ENCODE peak calls at places on chromosome 19, in nine cellular contexts. E, N, P, D, C, Q, Z, X and O are unnamed samples.
A peak's percentile ranks its signal among the peaks of the same experiment; 100 is the strongest.

GRCh38 chr19:13781547-13781946 is 7.3 kb downstream of the C19orf53 start:
- DNase-seq in E (peak; percentile 27), N (no peak), P (no peak), D (peak; percentile 86), C (peak; percentile 96), Q (no peak), Z (peak; percentile 93), X (peak; percentile 83), O (peak; percentile 93)

GRCh38 chr19:38224014-38224862 is at the start of gene DPF1:
- DNase-seq in E (peak; percentile 69), N (peak; percentile 63), P (peak; percentile 70), D (no peak), C (no peak), Q (no peak), Z (peak; percentile 96), X (no peak), O (no peak)

GRCh38 chr19:3403489-3404323 is 37.3 kb downstream of the NFIC start:
- DNase-seq in E (no peak), N (no peak), P (no peak), D (peak; percentile 95), C (peak; percentile 90), Q (no peak), Z (peak; percentile 98), X (peak; percentile 65), O (peak; percentile 97)

GRCh38 chr19:32599258-32599657 is 18.3 kb downstream of the PDCD5 start:
- DNase-seq in E (no peak), N (no peak), P (no peak), D (no peak), C (no peak), Q (no peak), Z (no peak), X (no peak), O (no peak)

GRCh38 chr19:7989071-7989575 is 16.3 kb downstream of the ELAVL1 start:
- DNase-seq in E (no peak), N (no peak), P (no peak), D (no peak), C (no peak), Q (no peak), Z (no peak), X (no peak), O (no peak)

GRCh38 chr19:10961073-10961762 is 388 bp downstream of the SMARCA4 start:
- DNase-seq in E (peak; percentile 66), N (no peak), P (no peak), D (peak; percentile 36), C (no peak), Q (no peak), Z (peak; percentile 45), X (peak; percentile 43), O (no peak)

GRCh38 chr19:3745363-3746045 is 16.0 kb downstream of the APBA3 start:
- DNase-seq in E (no peak), N (no peak), P (no peak), D (no peak), C (no peak), Q (no peak), Z (no peak), X (no peak), O (no peak)

GRCh38 chr19:35088514-35088913 is 27.1 kb upstream of the FXYD3 start:
- DNase-seq in E (no peak), N (no peak), P (no peak), D (no peak), C (peak; percentile 27), Q (no peak), Z (peak; percentile 92), X (no peak), O (no peak)

GRCh38 chr19:37217855-37218591 is at the start of gene ZNF383:
- DNase-seq in E (peak; percentile 93), N (peak; percentile 92), P (peak; percentile 83), D (peak; percentile 79), C (peak; percentile 77), Q (peak; percentile 92), Z (peak; percentile 85), X (peak; percentile 90), O (peak; percentile 86)

GRCh38 chr19:48400018-48400742 is 6.7 kb downstream of the GRIN2D start:
- DNase-seq in E (no peak), N (no peak), P (peak; percentile 47), D (no peak), C (peak; percentile 73), Q (no peak), Z (peak; percentile 94), X (peak; percentile 67), O (peak; percentile 74)

GRCh38 chr19:8904597-8904996 is 72.4 kb downstream of the MBD3L1 start:
- DNase-seq in E (no peak), N (no peak), P (no peak), D (no peak), C (no peak), Q (no peak), Z (no peak), X (no peak), O (no peak)

GRCh38 chr19:41144403-41144802 is 30.2 kb downstream of the CYP2F1 start:
- DNase-seq in E (peak; percentile 82), N (peak; percentile 29), P (peak; percentile 87), D (peak; percentile 69), C (peak; percentile 59), Q (no peak), Z (peak; percentile 55), X (peak; percentile 94), O (peak; percentile 76)

GRCh38 chr19:5547881-5548280 is 19.9 kb downstream of the TINCR start:
- DNase-seq in E (no peak), N (no peak), P (peak; percentile 21), D (no peak), C (peak; percentile 3), Q (no peak), Z (peak; percentile 54), X (no peak), O (no peak)

GRCh38 chr19:44737238-44738160 is 11.0 kb upstream of the BCL3 start:
- DNase-seq in E (no peak), N (no peak), P (no peak), D (no peak), C (peak; percentile 82), Q (no peak), Z (no peak), X (no peak), O (no peak)

GRCh38 chr19:16671652-16672274 is 10.8 kb downstream of the TMEM38A start:
- DNase-seq in E (no peak), N (no peak), P (no peak), D (no peak), C (no peak), Q (no peak), Z (no peak), X (peak; percentile 37), O (no peak)

GRCh38 chr19:32675720-32676185 is at the start of gene RGS9BP:
- DNase-seq in E (peak; percentile 73), N (no peak), P (peak; percentile 62), D (peak; percentile 77), C (peak; percentile 56), Q (no peak), Z (peak; percentile 84), X (peak; percentile 86), O (peak; percentile 85)

GRCh38 chr19:48588670-48589399 is 17.7 kb upstream of the SPACA4 start:
- DNase-seq in E (peak; percentile 88), N (peak; percentile 88), P (peak; percentile 94), D (peak; percentile 82), C (peak; percentile 66), Q (no peak), Z (peak; percentile 87), X (peak; percentile 97), O (peak; percentile 88)

GRCh38 chr19:9467161-9467560 is 31.3 kb downstream of the ZNF560 start:
- DNase-seq in E (no peak), N (no peak), P (no peak), D (no peak), C (no peak), Q (no peak), Z (no peak), X (no peak), O (no peak)

GRCh38 chr19:57056972-57057371 is 62.8 kb upstream of the USP29 start:
- DNase-seq in E (no peak), N (no peak), P (no peak), D (peak; percentile 72), C (no peak), Q (no peak), Z (no peak), X (peak; percentile 59), O (no peak)

GRCh38 chr19:50835103-50835784 is 1.9 kb upstream of the KLK15 start:
- DNase-seq in E (no peak), N (no peak), P (no peak), D (no peak), C (no peak), Q (no peak), Z (no peak), X (peak; percentile 62), O (no peak)

GRCh38 chr19:3397266-3398022 is 31.1 kb downstream of the NFIC start:
- DNase-seq in E (no peak), N (no peak), P (no peak), D (no peak), C (no peak), Q (no peak), Z (no peak), X (peak; percentile 57), O (no peak)

GRCh38 chr19:10226376-10227214 is 4.5 kb downstream of the S1PR2 start:
- DNase-seq in E (no peak), N (no peak), P (no peak), D (peak; percentile 92), C (peak; percentile 56), Q (no peak), Z (peak; percentile 42), X (peak; percentile 58), O (peak; percentile 94)

GRCh38 chr19:39828015-39828633 is 5.8 kb downstream of the DYRK1B start:
- DNase-seq in E (no peak), N (no peak), P (no peak), D (no peak), C (no peak), Q (no peak), Z (no peak), X (no peak), O (no peak)

GRCh38 chr19:2274937-2275535 is 6.9 kb downstream of the PEAK3 start:
- DNase-seq in E (peak; percentile 57), N (no peak), P (peak; percentile 43), D (no peak), C (peak; percentile 42), Q (no peak), Z (peak; percentile 86), X (peak; percentile 85), O (peak; percentile 77)

GRCh38 chr19:18972301-18972831 is 31.3 kb upstream of the HOMER3 start:
- DNase-seq in E (no peak), N (peak; percentile 26), P (no peak), D (no peak), C (no peak), Q (no peak), Z (peak; percentile 42), X (no peak), O (no peak)

GRCh38 chr19:46863818-46864629 is 3.2 kb downstream of the ARHGAP35 start:
- DNase-seq in E (no peak), N (no peak), P (no peak), D (peak; percentile 12), C (no peak), Q (no peak), Z (peak; percentile 54), X (no peak), O (no peak)

GRCh38 chr19:16566161-16566560 is 6.1 kb downstream of the SLC35E1 start:
- DNase-seq in E (no peak), N (peak; percentile 53), P (peak; percentile 40), D (no peak), C (no peak), Q (no peak), Z (no peak), X (peak; percentile 42), O (no peak)

GRCh38 chr19:29752450-29753025 is 37.5 kb upstream of the C19orf12 start:
- DNase-seq in E (no peak), N (no peak), P (no peak), D (no peak), C (no peak), Q (no peak), Z (no peak), X (no peak), O (no peak)

GRCh38 chr19:5006201-5006600 is 37.3 kb downstream of the KDM4B start:
- DNase-seq in E (peak; percentile 90), N (no peak), P (no peak), D (no peak), C (no peak), Q (no peak), Z (no peak), X (no peak), O (no peak)

GRCh38 chr19:40586611-40587010 is 9.9 kb downstream of the SHKBP1 start:
- DNase-seq in E (no peak), N (no peak), P (no peak), D (no peak), C (no peak), Q (no peak), Z (no peak), X (no peak), O (no peak)

GRCh38 chr19:44759083-44759804 is 10.7 kb downstream of the BCL3 start:
- DNase-seq in E (no peak), N (no peak), P (no peak), D (no peak), C (no peak), Q (no peak), Z (no peak), X (no peak), O (no peak)